ENCODE peak calls at places on chromosome 18, in five cellular contexts. B is body of pancreas, P is spleen, N is heart left ventricle, Y is Peyer's patch. T is an unnamed sample.

GRCh38 chr18:10094154-10094553 is 180.3 kb downstream of the VAPA start:
- DNase-seq in B (no peak), P (no peak), Y (no peak), N (no peak), T (no peak)

GRCh38 chr18:44708451-44709083 is 27.9 kb downstream of the SETBP1 start:
- DNase-seq in N (no peak), B (no peak), P (no peak), Y (no peak), T (no peak)

GRCh38 chr18:36752929-36753865 is 75.6 kb downstream of the TPGS2 start:
- DNase-seq in B (no peak), P (no peak), Y (no peak), N (no peak), T (no peak)

GRCh38 chr18:392926-393325 is 107.6 kb downstream of the COLEC12 start:
- DNase-seq in P (no peak), N (no peak), B (no peak), Y (no peak), T (no peak)

GRCh38 chr18:32372381-32373061 is 98.2 kb downstream of the GAREM1 start:
- DNase-seq in B (peak; percentile 96), Y (no peak), N (no peak), P (no peak), T (no peak)

GRCh38 chr18:55381277-55381676 is 206.7 kb downstream of the TCF4 start:
- DNase-seq in Y (no peak), P (no peak), N (no peak), B (no peak), T (no peak)

GRCh38 chr18:54926593-54927297 is 32.5 kb downstream of the CCDC68 start:
- DNase-seq in N (no peak), P (no peak), Y (no peak), B (no peak), T (no peak)

GRCh38 chr18:59912007-59912550 is 12.3 kb downstream of the PMAIP1 start:
- DNase-seq in Y (no peak), B (no peak), P (no peak), N (no peak), T (no peak)

GRCh38 chr18:23862071-23862470 is 152.5 kb upstream of the TTC39C start:
- DNase-seq in B (no peak), Y (no peak), P (no peak), N (no peak), T (no peak)
- H3K4me3 ChIP-seq in B (no peak overlapping the region), Y (no peak overlapping the region), P (no peak overlapping the region), N (no peak overlapping the region), T (no peak overlapping the region)

GRCh38 chr18:77116201-77117080 is 16.1 kb downstream of the MBP start:
- DNase-seq in N (no peak), Y (no peak), P (no peak), B (no peak), T (no peak)

GRCh38 chr18:77115461-77115907 is 17.1 kb downstream of the MBP start:
- DNase-seq in Y (no peak), B (no peak), P (no peak), N (no peak), T (no peak)

GRCh38 chr18:77118256-77119090 is 14.1 kb downstream of the MBP start:
- DNase-seq in P (no peak), Y (no peak), N (no peak), B (no peak), T (no peak)

GRCh38 chr18:77119851-77120491 is 12.6 kb downstream of the MBP start:
- DNase-seq in P (no peak), Y (no peak), B (no peak), N (no peak), T (no peak)

DNA sequence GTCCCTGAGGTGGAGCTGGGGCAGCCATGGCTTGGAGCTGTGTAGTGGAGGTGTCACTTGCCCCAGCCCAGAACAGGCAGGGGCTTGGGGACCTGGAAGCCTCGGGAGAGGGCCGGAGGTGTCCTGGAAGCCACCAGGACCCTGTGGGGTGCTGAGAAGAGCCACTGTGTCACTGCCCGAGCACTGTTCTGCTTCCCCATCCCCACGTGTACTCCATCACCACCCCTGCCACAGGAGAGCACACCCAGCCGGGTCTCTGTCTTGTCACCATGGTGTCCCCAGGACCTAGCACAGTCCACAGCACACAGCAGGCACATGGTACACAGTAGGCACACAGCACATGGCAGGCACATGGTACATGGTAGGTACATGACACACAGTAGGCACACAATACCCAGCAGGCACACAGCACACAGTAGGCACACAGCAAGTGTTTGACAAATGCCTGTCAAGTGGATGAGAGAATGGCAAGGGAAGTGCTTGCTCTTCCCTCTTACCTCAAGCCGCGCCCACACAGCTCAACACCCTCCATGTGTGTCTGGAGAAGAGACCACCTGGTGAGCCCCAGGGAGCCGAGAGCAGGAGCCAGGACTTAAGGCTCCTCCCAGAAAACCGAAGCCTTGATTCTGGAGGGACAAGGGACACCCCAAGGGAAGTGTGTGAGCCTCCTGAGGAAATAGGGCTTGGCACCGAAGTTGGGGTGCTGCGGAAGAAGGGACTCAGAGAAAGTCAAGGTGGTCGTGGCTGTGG is 13.3 kb downstream of the MBP start:
- DNase-seq in N (no peak), Y (peak; percentile 39), B (no peak), P (no peak), T (no peak)
- TF ChIP-seq POLR2A in N (no peak), Y (no peak), B (no peak), P (no peak), T (no peak)

DNA sequence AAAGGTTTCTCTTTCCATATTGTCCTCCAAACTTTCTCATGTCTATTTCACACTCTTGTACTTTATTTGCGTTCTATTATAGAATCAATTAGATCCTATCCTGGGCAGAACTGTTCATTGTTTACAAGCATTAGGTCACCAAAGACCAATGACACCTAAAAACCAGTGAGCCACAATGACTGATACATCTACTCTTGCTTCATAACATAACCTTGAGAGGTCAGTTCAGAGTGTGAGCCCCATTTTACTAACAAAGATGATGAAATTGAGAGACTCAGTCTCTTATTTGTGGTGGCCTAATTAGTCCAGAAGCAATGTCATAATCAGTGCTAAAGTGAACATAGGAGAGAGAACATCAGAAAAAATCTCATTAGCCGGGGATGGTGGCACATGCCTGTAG is 248.9 kb upstream of the RBBP8 start:
- DNase-seq in Y (no peak), N (no peak), P (no peak), B (no peak), T (no peak)
- H3K27ac ChIP-seq in Y (peak overlapping the region; percentile 72), N (no peak overlapping the region), P (no peak overlapping the region), B (peak overlapping the region; percentile 66), T (no peak overlapping the region)

DNA sequence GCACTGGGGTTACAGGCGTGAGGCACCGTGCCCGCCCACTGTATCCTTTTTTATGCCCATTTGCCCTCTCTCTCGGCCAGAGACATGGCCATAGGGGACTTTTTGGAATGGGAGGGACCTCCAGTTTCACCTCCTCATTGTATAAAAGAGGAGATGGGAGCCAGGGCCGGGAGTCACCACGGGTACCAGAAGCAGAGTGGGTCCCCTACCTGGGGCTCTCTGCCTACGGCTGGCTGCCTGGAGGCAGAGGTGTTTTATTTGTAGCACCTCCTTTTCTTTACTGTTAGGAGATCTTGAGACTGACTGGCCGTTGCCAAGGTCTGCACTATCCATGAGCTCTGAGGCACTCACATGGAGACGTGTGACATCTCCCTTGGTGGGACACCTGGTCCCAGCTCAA is 162.8 kb downstream of the LDLRAD4 start:
- DNase-seq in Y (no peak), B (no peak), N (no peak), P (no peak), T (no peak)
- H3K4me3 ChIP-seq in Y (no peak overlapping the region), B (no peak overlapping the region), N (peak overlapping the region; percentile 28), P (no peak overlapping the region), T (no peak overlapping the region)

GRCh38 chr18:23982154-23983071 is 32.1 kb upstream of the TTC39C start:
- DNase-seq in N (peak; percentile 69), Y (peak; percentile 59), B (peak; percentile 44), P (no peak), T (peak; percentile 38)
- TF ChIP-seq POLR2A in N (no peak), Y (no peak), B (no peak), P (no peak), T (no peak)

GRCh38 chr18:63982361-63982760 is 12.5 kb downstream of the SERPINB8 start:
- DNase-seq in P (no peak), N (no peak), B (no peak), Y (no peak), T (no peak)
- H3K27ac ChIP-seq in P (no peak overlapping the region), N (no peak overlapping the region), B (no peak overlapping the region), Y (no peak overlapping the region), T (no peak overlapping the region)

GRCh38 chr18:67646890-67647289 is 130.4 kb upstream of the DSEL start:
- DNase-seq in Y (no peak), P (no peak), N (no peak), B (no peak), T (no peak)

GRCh38 chr18:67652296-67652695 is 135.8 kb upstream of the DSEL start:
- DNase-seq in Y (no peak), P (no peak), N (no peak), B (no peak), T (no peak)

GRCh38 chr18:67654101-67654500 is 137.6 kb upstream of the DSEL start:
- DNase-seq in Y (no peak), P (no peak), B (no peak), N (no peak), T (no peak)

GRCh38 chr18:67650661-67651060 is 134.1 kb upstream of the DSEL start:
- DNase-seq in P (no peak), Y (no peak), N (no peak), B (no peak), T (no peak)

DNA sequence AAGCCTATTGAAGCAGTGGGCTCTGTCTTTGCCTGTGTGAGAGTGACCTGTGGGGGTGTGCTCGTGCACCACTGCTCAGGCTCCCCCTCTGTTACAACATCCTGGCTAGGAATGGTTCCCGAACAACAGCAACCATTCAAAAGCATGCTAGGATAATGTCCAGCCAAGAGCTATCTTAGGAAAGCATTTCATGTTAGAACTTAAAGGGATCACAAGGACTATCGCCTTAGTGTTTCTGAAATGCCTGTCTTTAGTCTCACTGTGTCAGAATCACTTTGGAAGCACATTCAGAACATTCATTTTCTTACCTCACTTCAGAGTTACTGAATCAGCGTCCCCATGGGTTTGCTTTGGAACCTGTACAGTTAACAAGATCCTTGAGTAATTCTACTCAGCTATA is 134.9 kb upstream of the DSEL start:
- DNase-seq in B (no peak), N (no peak), P (no peak), Y (no peak), T (peak; percentile 46)
- H3K4me3 ChIP-seq in B (no peak overlapping the region), N (no peak overlapping the region), P (no peak overlapping the region), Y (no peak overlapping the region), T (no peak overlapping the region)